ENCODE peak calls at places on chromosomes 1 and 21, in six cellular contexts. B is AG04449, I is body of pancreas, X is esophagus muscularis mucosa, A is transverse colon, U is fibroblast of lung. K is an unnamed sample.

GRCh38 chr1:245225267-245225666 is 70.5 kb downstream of the KIF26B start:
- DNase-seq in B (no peak), I (no peak), X (no peak), U (peak; percentile 9), A (no peak), K (peak; percentile 20)

GRCh38 chr1:52970149-52970548 is 43.1 kb downstream of the SCP2 start:
- DNase-seq in U (peak; percentile 47), X (no peak), B (no peak), I (no peak), A (no peak), K (peak; percentile 11)

GRCh38 chr1:53401815-53402745 is 57.1 kb upstream of the DMRTB1 start:
- DNase-seq in X (no peak), I (no peak), A (no peak), B (no peak), U (no peak), K (no peak)

GRCh38 chr1:76782777-76783176 is 84.5 kb upstream of the ST6GALNAC5 start:
- DNase-seq in U (peak; percentile 90), X (peak; percentile 29), A (no peak), B (no peak), I (no peak), K (no peak)

GRCh38 chr1:53410100-53410541 is 49.1 kb upstream of the DMRTB1 start:
- DNase-seq in X (no peak), U (no peak), B (no peak), A (no peak), I (no peak), K (no peak)

GRCh38 chr1:12177999-12178441 is 11.2 kb downstream of the TNFRSF1B start:
- DNase-seq in U (peak; percentile 93), I (peak; percentile 45), A (peak; percentile 64), B (peak; percentile 49), X (no peak), K (no peak)

GRCh38 chr1:201319631-201320030 is 36.3 kb downstream of the PKP1 start:
- DNase-seq in U (no peak), A (no peak), B (no peak), I (no peak), X (no peak), K (no peak)

GRCh38 chr1:101238041-101238515 is 1.3 kb downstream of the S1PR1 start:
- DNase-seq in U (no peak), X (no peak), I (no peak), B (no peak), A (no peak), K (no peak)

GRCh38 chr1:34113362-34113761 is 51.7 kb downstream of the CSMD2 start:
- DNase-seq in B (no peak), X (no peak), A (no peak), U (no peak), I (peak; percentile 39), K (no peak)

GRCh38 chr1:169517544-169518186 is 31.9 kb upstream of the SLC19A2 start:
- DNase-seq in I (no peak), A (peak; percentile 22), B (no peak), X (no peak), U (no peak), K (no peak)

GRCh38 chr1:53586765-53587164 is 127.6 kb downstream of the DMRTB1 start:
- DNase-seq in I (no peak), X (no peak), A (no peak), U (no peak), B (no peak), K (no peak)

GRCh38 chr1:239944666-239945065 is 147.0 kb upstream of the FMN2 start:
- DNase-seq in I (no peak), B (no peak), U (no peak), X (peak; percentile 31), A (no peak), K (no peak)

GRCh38 chr21:33479679-33480480 is at the start of gene TMEM50B:
- DNase-seq in I (peak; percentile 97), B (peak; percentile 52), X (peak; percentile 98), A (peak; percentile 97), U (peak; percentile 92), K (peak; percentile 81)

GRCh38 chr1:18357831-18358230 is 122.9 kb upstream of the KLHDC7A start:
- DNase-seq in U (no peak), I (no peak), X (no peak), B (no peak), A (no peak), K (no peak)

GRCh38 chr21:43864313-43864805 is 664 bp upstream of the AGPAT3 start:
- DNase-seq in X (no peak), I (peak; percentile 80), U (peak; percentile 31), B (no peak), A (peak; percentile 76), K (no peak)

GRCh38 chr1:12075195-12076114 is 12.4 kb downstream of the TNFRSF8 start:
- DNase-seq in I (no peak), B (peak; percentile 78), U (peak; percentile 88), A (no peak), X (no peak), K (peak; percentile 37)

GRCh38 chr1:220084460-220084859 is 5.1 kb downstream of the BPNT1 start:
- DNase-seq in B (no peak), A (no peak), I (no peak), X (no peak), U (peak; percentile 9), K (no peak)

GRCh38 chr1:220093361-220094015 is 444 bp upstream of the IARS2 start:
- DNase-seq in U (no peak), A (no peak), B (no peak), I (no peak), X (no peak), K (no peak)

GRCh38 chr1:220092694-220093093 is 1.2 kb upstream of the IARS2 start:
- DNase-seq in B (no peak), X (no peak), I (no peak), U (no peak), A (no peak), K (no peak)

GRCh38 chr1:220094016-220094911 is at the start of gene IARS2:
- DNase-seq in U (peak; percentile 83), B (no peak), X (peak; percentile 95), I (peak; percentile 93), A (peak; percentile 93), K (peak; percentile 58)

DNA sequence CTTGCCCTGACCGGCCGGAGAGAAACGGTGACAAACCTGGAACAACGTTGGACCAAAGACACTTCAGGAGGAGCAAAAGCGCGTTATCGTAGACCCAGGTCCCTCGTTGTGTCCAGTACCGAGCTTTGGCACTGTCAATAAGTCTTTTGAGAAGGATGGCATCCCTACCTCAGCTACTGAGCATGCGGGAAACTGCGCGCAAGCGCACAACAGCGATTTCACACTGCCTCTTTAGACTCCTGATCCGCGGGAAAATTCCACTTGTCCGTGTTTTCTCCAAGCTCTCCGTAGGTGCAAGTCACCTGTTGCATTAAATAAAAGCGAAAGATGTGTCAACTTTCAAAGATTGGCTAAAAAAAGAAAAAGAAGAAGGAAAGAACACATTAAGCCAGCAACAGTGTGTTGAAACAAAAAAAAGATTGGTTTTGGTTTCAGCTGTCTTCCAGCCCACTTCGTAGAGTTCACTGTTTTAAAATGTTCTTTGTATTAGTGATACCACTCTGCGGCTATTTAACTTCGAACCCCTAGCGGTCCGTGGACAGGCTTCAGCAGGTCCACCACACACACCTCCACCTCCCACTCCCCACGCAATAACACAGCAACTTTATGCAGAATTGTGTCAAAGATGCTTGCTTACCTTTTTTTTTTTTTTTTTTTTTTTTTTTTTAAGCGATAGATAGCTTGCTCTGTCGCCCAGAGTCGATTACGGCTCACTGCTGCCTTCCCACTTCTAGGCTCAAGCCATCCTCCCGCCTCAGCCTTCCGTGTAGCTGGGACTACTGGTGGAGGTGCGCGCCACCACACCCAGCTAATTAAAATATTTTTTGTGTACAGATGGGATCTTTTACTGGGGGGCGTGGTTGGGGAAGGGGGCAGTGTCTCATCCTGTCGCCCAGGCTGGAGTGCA is at the start of gene BPNT1:
- DNase-seq in A (peak; percentile 99), I (peak; percentile 99), U (peak; percentile 95), X (peak; percentile 97), B (peak; percentile 59), K (peak; percentile 92)
- TF ChIP-seq CTCF in A (no peak), I (no peak), U (no peak), X (no peak), B (no peak), K (no peak)

GRCh38 chr1:114035304-114035700 is 56.0 kb downstream of the OLFML3 start:
- DNase-seq in X (no peak), B (no peak), I (no peak), U (no peak), A (no peak), K (no peak)
- H3K4me3 ChIP-seq in X (no peak overlapping the region), B (no peak overlapping the region), I (no peak overlapping the region), U (no peak overlapping the region), A (no peak overlapping the region), K (no peak overlapping the region)

GRCh38 chr1:155309423-155310021 is 856 bp downstream of the FDPS start:
- DNase-seq in B (no peak), X (no peak), A (peak; percentile 49), I (peak; percentile 54), U (no peak), K (no peak)

GRCh38 chr1:155304558-155305063 is 3.4 kb upstream of the PKLR start:
- DNase-seq in U (no peak), A (no peak), I (no peak), X (no peak), B (no peak), K (no peak)

GRCh38 chr1:155308493-155309422 is at the start of gene FDPS:
- DNase-seq in A (peak; percentile 99), B (peak; percentile 94), U (peak; percentile 99), I (peak; percentile 98), X (peak; percentile 100), K (peak; percentile 97)

GRCh38 chr1:155305881-155306391 is 2.7 kb upstream of the FDPS start:
- DNase-seq in I (no peak), A (no peak), B (no peak), U (no peak), X (no peak), K (no peak)

DNA sequence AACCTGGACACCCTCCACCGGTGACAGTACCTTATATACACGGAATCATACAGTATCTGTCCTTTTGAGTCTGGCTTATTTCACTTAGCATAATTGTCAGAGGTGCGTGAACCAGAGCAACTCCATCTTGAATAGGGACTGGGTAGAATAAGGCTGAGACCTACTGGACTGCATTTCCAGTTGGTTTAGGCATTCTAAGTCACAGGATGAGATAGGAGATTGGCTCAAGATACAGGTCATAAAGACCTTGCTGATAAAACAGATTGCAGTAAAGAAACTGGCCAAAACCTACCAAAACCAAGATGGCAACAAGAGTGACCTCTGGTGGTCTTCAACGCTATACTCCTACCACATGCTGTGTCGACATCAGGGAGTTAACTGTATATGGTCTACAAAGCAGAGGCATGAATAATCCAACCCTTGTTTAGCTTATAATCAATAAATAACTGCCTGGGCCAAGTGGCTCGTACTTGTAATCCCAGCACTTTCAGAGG is 1.4 kb upstream of the FDPS start:
- DNase-seq in X (no peak), A (no peak), B (no peak), U (peak; percentile 69), I (no peak), K (no peak)
- TF ChIP-seq CTCF in X (peak; percentile 37), A (peak; percentile 16), B (peak; percentile 18), U (peak; percentile 31), I (no peak), K (peak; percentile 27)

GRCh38 chr1:7940745-7941436 is at the start of gene TNFRSF9:
- DNase-seq in B (no peak), A (no peak), I (no peak), U (no peak), X (no peak), K (no peak)

GRCh38 chr1:7943295-7943694 is 2.7 kb upstream of the TNFRSF9 start:
- DNase-seq in A (no peak), B (no peak), I (no peak), X (no peak), U (no peak), K (no peak)

GRCh38 chr1:7940034-7940433 is 605 bp downstream of the TNFRSF9 start:
- DNase-seq in A (no peak), B (no peak), U (no peak), X (no peak), I (no peak), K (no peak)

GRCh38 chr1:7941437-7941793 is 776 bp upstream of the TNFRSF9 start:
- DNase-seq in B (no peak), X (no peak), I (no peak), A (no peak), U (no peak), K (no peak)

GRCh38 chr1:7942701-7943029 is 2.0 kb upstream of the TNFRSF9 start:
- DNase-seq in I (no peak), X (no peak), A (no peak), U (no peak), B (no peak), K (no peak)
- H3K4me3 ChIP-seq in I (no peak overlapping the region), X (peak overlapping the region; percentile 53), A (peak overlapping the region; percentile 42), U (no peak overlapping the region), B (no peak overlapping the region), K (no peak overlapping the region)

K was measured in astrocyte of the cerebellum.